ENCODE peak calls at places on chromosome 1, in ten cellular contexts. One of them, this sample, is unnamed.

GRCh38 chr1:20691872-20692271 is 25.9 kb downstream of the KIF17 start:
- DNase-seq in AG08395: no peak
- DNase-seq in HL-60: no peak
- DNase-seq in ELF-1: no peak
- DNase-seq in mammary epithelial cell: no peak
- DNase-seq in OCI-LY7: no peak
- DNase-seq in AG08396: no peak
- DNase-seq in MM.1S: no peak
- DNase-seq in M059J: no peak
- DNase-seq in Kasumi-1: no peak
- DNase-seq in this sample: no peak

GRCh38 chr1:150226486-150226885 is 9.4 kb downstream of the ANP32E start:
- DNase-seq in AG08395: no peak
- DNase-seq in HL-60: no peak
- DNase-seq in ELF-1: no peak
- DNase-seq in mammary epithelial cell: no peak
- DNase-seq in OCI-LY7: no peak
- DNase-seq in AG08396: no peak
- DNase-seq in MM.1S: no peak
- DNase-seq in M059J: no peak
- DNase-seq in Kasumi-1: no peak
- DNase-seq in this sample: no peak

GRCh38 chr1:37865348-37866119 is 6.1 kb upstream of the MTF1 start:
- DNase-seq in AG08395: peak
- DNase-seq in HL-60: no peak
- DNase-seq in ELF-1: no peak
- DNase-seq in mammary epithelial cell: peak
- DNase-seq in OCI-LY7: no peak
- DNase-seq in AG08396: peak
- DNase-seq in MM.1S: no peak
- DNase-seq in M059J: peak
- DNase-seq in Kasumi-1: no peak
- DNase-seq in this sample: peak

GRCh38 chr1:160101717-160102522 is 3.5 kb upstream of the IGSF8 start:
- DNase-seq in AG08395: no peak
- DNase-seq in HL-60: no peak
- DNase-seq in ELF-1: no peak
- DNase-seq in mammary epithelial cell: no peak
- DNase-seq in OCI-LY7: no peak
- DNase-seq in AG08396: no peak
- DNase-seq in MM.1S: no peak
- DNase-seq in M059J: no peak
- DNase-seq in Kasumi-1: no peak
- DNase-seq in this sample: no peak

GRCh38 chr1:205335692-205336091 is 14.1 kb upstream of the NUAK2 start:
- DNase-seq in AG08395: peak
- DNase-seq in HL-60: peak
- DNase-seq in ELF-1: peak
- DNase-seq in mammary epithelial cell: peak
- DNase-seq in OCI-LY7: peak
- DNase-seq in AG08396: peak
- DNase-seq in MM.1S: peak
- DNase-seq in M059J: peak
- DNase-seq in Kasumi-1: peak
- DNase-seq in this sample: peak

GRCh38 chr1:172450524-172450885 is 6.6 kb upstream of the PIGC start:
- DNase-seq in AG08395: no peak
- DNase-seq in HL-60: peak
- DNase-seq in ELF-1: peak
- DNase-seq in mammary epithelial cell: no peak
- DNase-seq in OCI-LY7: no peak
- DNase-seq in AG08396: no peak
- DNase-seq in MM.1S: no peak
- DNase-seq in M059J: no peak
- DNase-seq in Kasumi-1: no peak
- DNase-seq in this sample: peak

GRCh38 chr1:151801846-151802245 is 3.4 kb downstream of the LINGO4 start:
- DNase-seq in AG08395: no peak
- DNase-seq in HL-60: no peak
- DNase-seq in ELF-1: no peak
- DNase-seq in mammary epithelial cell: no peak
- DNase-seq in OCI-LY7: no peak
- DNase-seq in AG08396: no peak
- DNase-seq in MM.1S: no peak
- DNase-seq in M059J: no peak
- DNase-seq in Kasumi-1: no peak
- DNase-seq in this sample: no peak

GRCh38 chr1:7421471-7422075 is 349.5 kb upstream of the VAMP3 start:
- DNase-seq in AG08395: no peak
- DNase-seq in HL-60: no peak
- DNase-seq in ELF-1: no peak
- DNase-seq in mammary epithelial cell: no peak
- DNase-seq in OCI-LY7: no peak
- DNase-seq in AG08396: no peak
- DNase-seq in MM.1S: no peak
- DNase-seq in M059J: no peak
- DNase-seq in Kasumi-1: no peak
- DNase-seq in this sample: no peak

GRCh38 chr1:46653405-46653853 is 14.7 kb downstream of the ATPAF1 start:
- DNase-seq in AG08395: peak
- DNase-seq in HL-60: no peak
- DNase-seq in ELF-1: no peak
- DNase-seq in mammary epithelial cell: no peak
- DNase-seq in OCI-LY7: no peak
- DNase-seq in AG08396: no peak
- DNase-seq in MM.1S: no peak
- DNase-seq in M059J: no peak
- DNase-seq in Kasumi-1: no peak
- DNase-seq in this sample: no peak

GRCh38 chr1:166479052-166479631 is 312.3 kb upstream of the FAM78B start:
- DNase-seq in AG08395: peak
- DNase-seq in HL-60: peak
- DNase-seq in ELF-1: peak
- DNase-seq in mammary epithelial cell: peak
- DNase-seq in OCI-LY7: peak
- DNase-seq in AG08396: no peak
- DNase-seq in MM.1S: peak
- DNase-seq in M059J: peak
- DNase-seq in Kasumi-1: peak
- DNase-seq in this sample: peak

GRCh38 chr1:11784993-11785769 is 20.6 kb downstream of the MTHFR start:
- DNase-seq in AG08395: peak
- DNase-seq in HL-60: peak
- DNase-seq in ELF-1: peak
- DNase-seq in mammary epithelial cell: peak
- DNase-seq in OCI-LY7: peak
- DNase-seq in AG08396: peak
- DNase-seq in MM.1S: peak
- DNase-seq in M059J: peak
- DNase-seq in Kasumi-1: no peak
- DNase-seq in this sample: peak

GRCh38 chr1:67629370-67630075 is 55.5 kb upstream of the GADD45A start:
- DNase-seq in AG08395: peak
- DNase-seq in HL-60: no peak
- DNase-seq in ELF-1: no peak
- DNase-seq in mammary epithelial cell: peak
- DNase-seq in OCI-LY7: no peak
- DNase-seq in AG08396: no peak
- DNase-seq in MM.1S: no peak
- DNase-seq in M059J: peak
- DNase-seq in Kasumi-1: no peak
- DNase-seq in this sample: peak

GRCh38 chr1:40806724-40807675 is 23.4 kb downstream of the KCNQ4 start:
- DNase-seq in AG08395: no peak
- DNase-seq in HL-60: no peak
- DNase-seq in ELF-1: peak
- DNase-seq in mammary epithelial cell: no peak
- DNase-seq in OCI-LY7: no peak
- DNase-seq in AG08396: no peak
- DNase-seq in MM.1S: no peak
- DNase-seq in M059J: no peak
- DNase-seq in Kasumi-1: no peak
- DNase-seq in this sample: no peak

GRCh38 chr1:21573971-21574458 is 64.8 kb downstream of the ALPL start:
- DNase-seq in AG08395: peak
- DNase-seq in HL-60: peak
- DNase-seq in ELF-1: peak
- DNase-seq in mammary epithelial cell: peak
- DNase-seq in OCI-LY7: peak
- DNase-seq in AG08396: peak
- DNase-seq in MM.1S: peak
- DNase-seq in M059J: peak
- DNase-seq in Kasumi-1: peak
- DNase-seq in this sample: peak

GRCh38 chr1:209073879-209074278 is 509.6 kb upstream of the CAMK1G start:
- DNase-seq in AG08395: no peak
- DNase-seq in HL-60: no peak
- DNase-seq in ELF-1: no peak
- DNase-seq in mammary epithelial cell: no peak
- DNase-seq in OCI-LY7: no peak
- DNase-seq in AG08396: no peak
- DNase-seq in MM.1S: no peak
- DNase-seq in M059J: no peak
- DNase-seq in Kasumi-1: no peak
- DNase-seq in this sample: no peak

GRCh38 chr1:208036177-208036808 is 125.4 kb upstream of the CD34 start:
- DNase-seq in AG08395: no peak
- DNase-seq in HL-60: no peak
- DNase-seq in ELF-1: no peak
- DNase-seq in mammary epithelial cell: no peak
- DNase-seq in OCI-LY7: peak
- DNase-seq in AG08396: no peak
- DNase-seq in MM.1S: peak
- DNase-seq in M059J: peak
- DNase-seq in Kasumi-1: no peak
- DNase-seq in this sample: no peak

GRCh38 chr1:111201275-111202090 is 1.0 kb upstream of the DENND2D start:
- DNase-seq in AG08395: no peak
- DNase-seq in HL-60: peak
- DNase-seq in ELF-1: peak
- DNase-seq in mammary epithelial cell: no peak
- DNase-seq in OCI-LY7: no peak
- DNase-seq in AG08396: no peak
- DNase-seq in MM.1S: no peak
- DNase-seq in M059J: no peak
- DNase-seq in Kasumi-1: no peak
- DNase-seq in this sample: no peak

GRCh38 chr1:177448652-177449351 is 278.0 kb downstream of the BRINP2 start:
- DNase-seq in AG08395: peak
- DNase-seq in HL-60: no peak
- DNase-seq in ELF-1: no peak
- DNase-seq in mammary epithelial cell: peak
- DNase-seq in OCI-LY7: no peak
- DNase-seq in AG08396: no peak
- DNase-seq in MM.1S: no peak
- DNase-seq in M059J: no peak
- DNase-seq in Kasumi-1: no peak
- DNase-seq in this sample: no peak

GRCh38 chr1:21955058-21955457 is 17.9 kb upstream of the HSPG2 start:
- DNase-seq in AG08395: no peak
- DNase-seq in HL-60: no peak
- DNase-seq in ELF-1: no peak
- DNase-seq in mammary epithelial cell: no peak
- DNase-seq in OCI-LY7: no peak
- DNase-seq in AG08396: no peak
- DNase-seq in MM.1S: no peak
- DNase-seq in M059J: no peak
- DNase-seq in Kasumi-1: no peak
- DNase-seq in this sample: no peak

GRCh38 chr1:9322845-9323244 is 30.2 kb downstream of the SPSB1 start:
- DNase-seq in AG08395: no peak
- DNase-seq in HL-60: no peak
- DNase-seq in ELF-1: peak
- DNase-seq in mammary epithelial cell: no peak
- DNase-seq in OCI-LY7: no peak
- DNase-seq in AG08396: no peak
- DNase-seq in MM.1S: no peak
- DNase-seq in M059J: no peak
- DNase-seq in Kasumi-1: no peak
- DNase-seq in this sample: no peak

GRCh38 chr1:213519098-213519497 is 468.1 kb downstream of the RPS6KC1 start:
- DNase-seq in AG08395: no peak
- DNase-seq in HL-60: no peak
- DNase-seq in ELF-1: no peak
- DNase-seq in mammary epithelial cell: no peak
- DNase-seq in OCI-LY7: no peak
- DNase-seq in AG08396: no peak
- DNase-seq in MM.1S: no peak
- DNase-seq in M059J: no peak
- DNase-seq in Kasumi-1: no peak
- DNase-seq in this sample: no peak

GRCh38 chr1:86747304-86747703 is 42.9 kb downstream of the SH3GLB1 start:
- DNase-seq in AG08395: no peak
- DNase-seq in HL-60: no peak
- DNase-seq in ELF-1: no peak
- DNase-seq in mammary epithelial cell: no peak
- DNase-seq in OCI-LY7: no peak
- DNase-seq in AG08396: no peak
- DNase-seq in MM.1S: no peak
- DNase-seq in M059J: no peak
- DNase-seq in Kasumi-1: no peak
- DNase-seq in this sample: no peak

GRCh38 chr1:33374336-33375105 is 53.6 kb upstream of the A3GALT2 start:
- DNase-seq in AG08395: peak
- DNase-seq in HL-60: no peak
- DNase-seq in ELF-1: no peak
- DNase-seq in mammary epithelial cell: no peak
- DNase-seq in OCI-LY7: no peak
- DNase-seq in AG08396: peak
- DNase-seq in MM.1S: no peak
- DNase-seq in M059J: peak
- DNase-seq in Kasumi-1: no peak
- DNase-seq in this sample: peak

GRCh38 chr1:206663832-206664652 is 20.7 kb upstream of the MAPKAPK2 start:
- DNase-seq in AG08395: peak
- DNase-seq in HL-60: peak
- DNase-seq in ELF-1: peak
- DNase-seq in mammary epithelial cell: peak
- DNase-seq in OCI-LY7: peak
- DNase-seq in AG08396: peak
- DNase-seq in MM.1S: peak
- DNase-seq in M059J: peak
- DNase-seq in Kasumi-1: peak
- DNase-seq in this sample: peak

GRCh38 chr1:2192031-2192995 is 2.3 kb downstream of the FAAP20 start:
- DNase-seq in AG08395: no peak
- DNase-seq in HL-60: no peak
- DNase-seq in ELF-1: no peak
- DNase-seq in mammary epithelial cell: no peak
- DNase-seq in OCI-LY7: no peak
- DNase-seq in AG08396: no peak
- DNase-seq in MM.1S: no peak
- DNase-seq in M059J: no peak
- DNase-seq in Kasumi-1: no peak
- DNase-seq in this sample: no peak

GRCh38 chr1:240701412-240701811 is 89.5 kb upstream of the GREM2 start:
- DNase-seq in AG08395: peak
- DNase-seq in HL-60: no peak
- DNase-seq in ELF-1: no peak
- DNase-seq in mammary epithelial cell: no peak
- DNase-seq in OCI-LY7: no peak
- DNase-seq in AG08396: peak
- DNase-seq in MM.1S: no peak
- DNase-seq in M059J: peak
- DNase-seq in Kasumi-1: no peak
- DNase-seq in this sample: peak

GRCh38 chr1:15757575-15758401 is 807 bp upstream of the FBLIM1 start:
- DNase-seq in AG08395: peak
- DNase-seq in HL-60: no peak
- DNase-seq in ELF-1: peak
- DNase-seq in mammary epithelial cell: no peak
- DNase-seq in OCI-LY7: no peak
- DNase-seq in AG08396: peak
- DNase-seq in MM.1S: no peak
- DNase-seq in M059J: peak
- DNase-seq in Kasumi-1: no peak
- DNase-seq in this sample: no peak

GRCh38 chr1:45968941-45969666 is 163.3 kb downstream of the PIK3R3 start:
- DNase-seq in AG08395: no peak
- DNase-seq in HL-60: no peak
- DNase-seq in ELF-1: peak
- DNase-seq in mammary epithelial cell: no peak
- DNase-seq in OCI-LY7: no peak
- DNase-seq in AG08396: no peak
- DNase-seq in MM.1S: no peak
- DNase-seq in M059J: no peak
- DNase-seq in Kasumi-1: no peak
- DNase-seq in this sample: no peak